ENCODE peak calls at places on chromosomes 1 and 21, in seven cellular contexts. J is Panc1, K is upper lobe of left lung, A is GM23338, E is GM12892, C is HL-60, Z is sigmoid colon. S is an unnamed sample.

GRCh38 chr1:31625561-31626272 is 8.2 kb downstream of the HCRTR1 start:
- DNase-seq in E (no peak), Z (no peak), K (no peak), C (no peak), A (no peak), J (no peak), S (no peak)

GRCh38 chr1:240366636-240367035 is 245.3 kb downstream of the GREM2 start:
- DNase-seq in C (no peak), Z (no peak), A (no peak), J (no peak), K (peak; percentile 16), E (no peak), S (no peak)

GRCh38 chr1:193552274-193552673 is 365.9 kb upstream of the B3GALT2 start:
- DNase-seq in J (no peak), C (no peak), A (no peak), E (no peak), K (no peak), Z (no peak), S (no peak)

GRCh38 chr1:231091853-231092301 is 51.8 kb upstream of the FAM89A start:
- DNase-seq in C (peak; percentile 29), E (no peak), A (peak; percentile 84), K (no peak), Z (no peak), J (peak; percentile 30), S (no peak)

GRCh38 chr1:215425135-215425534 is 142.0 kb upstream of the KCTD3 start:
- DNase-seq in E (no peak), C (no peak), J (no peak), Z (no peak), K (no peak), A (no peak), S (no peak)

GRCh38 chr1:67939942-67940341 is 106.7 kb upstream of the GNG12 start:
- DNase-seq in K (no peak), Z (no peak), A (no peak), J (no peak), C (no peak), E (no peak), S (peak; percentile 45)

GRCh38 chr1:2112280-2112701 is 62.1 kb downstream of the PRKCZ start:
- DNase-seq in C (peak; percentile 27), J (no peak), A (no peak), E (no peak), K (peak; percentile 81), Z (no peak), S (no peak)

GRCh38 chr1:203573730-203574129 is 52.9 kb upstream of the ATP2B4 start:
- DNase-seq in J (no peak), C (no peak), K (no peak), A (no peak), E (no peak), Z (no peak), S (no peak)

GRCh38 chr1:24987875-24988559 is 57.9 kb upstream of the RUNX3 start:
- DNase-seq in Z (no peak), K (no peak), J (no peak), E (no peak), A (no peak), C (no peak), S (no peak)

GRCh38 chr1:111603979-111604378 is 15.6 kb upstream of the RAP1A start:
- DNase-seq in Z (peak; percentile 76), C (peak; percentile 19), A (no peak), E (no peak), J (no peak), K (no peak), S (peak; percentile 90)

GRCh38 chr1:204480515-204480914 is 14.1 kb downstream of the PIK3C2B start:
- DNase-seq in E (peak; percentile 56), J (no peak), C (no peak), Z (no peak), K (peak; percentile 66), A (no peak), S (no peak)

GRCh38 chr1:13469343-13469742 is 44.5 kb downstream of the LRRC38 start:
- DNase-seq in K (no peak), Z (no peak), A (peak; percentile 48), J (no peak), C (no peak), E (peak; percentile 25), S (no peak)

GRCh38 chr21:16420086-16420724 is 690.4 kb downstream of the USP25 start:
- DNase-seq in K (no peak), J (no peak), E (no peak), Z (peak; percentile 71), C (no peak), A (no peak), S (no peak)

GRCh38 chr21:44871576-44872265 is 1.8 kb downstream of the PTTG1IP start:
- DNase-seq in J (no peak), E (no peak), A (no peak), C (peak; percentile 25), Z (peak; percentile 77), K (no peak), S (no peak)

GRCh38 chr1:236507022-236507700 is 16.6 kb upstream of the LGALS8 start:
- DNase-seq in C (no peak), K (no peak), Z (no peak), E (no peak), J (no peak), A (no peak), S (no peak)

GRCh38 chr1:86753700-86754099 is 49.3 kb downstream of the SH3GLB1 start:
- DNase-seq in J (no peak), K (no peak), C (no peak), E (no peak), Z (no peak), A (peak; percentile 51), S (no peak)

GRCh38 chr1:234231061-234231892 is 142.0 kb upstream of the COA6 start:
- DNase-seq in C (peak; percentile 12), A (peak; percentile 76), K (peak; percentile 70), J (no peak), Z (no peak), E (no peak), S (no peak)

GRCh38 chr1:245500546-245500945 is 345.8 kb downstream of the KIF26B start:
- DNase-seq in J (no peak), K (no peak), C (no peak), E (no peak), A (peak; percentile 54), Z (no peak), S (no peak)

GRCh38 chr1:6466023-6466422 is at the start of gene TNFRSF25:
- DNase-seq in K (peak; percentile 82), A (peak; percentile 82), C (no peak), E (no peak), J (no peak), Z (no peak), S (no peak)

GRCh38 chr1:67019121-67019520 is 34.8 kb downstream of the SLC35D1 start:
- DNase-seq in J (no peak), A (peak; percentile 62), Z (no peak), E (no peak), K (no peak), C (no peak), S (no peak)

DNA sequence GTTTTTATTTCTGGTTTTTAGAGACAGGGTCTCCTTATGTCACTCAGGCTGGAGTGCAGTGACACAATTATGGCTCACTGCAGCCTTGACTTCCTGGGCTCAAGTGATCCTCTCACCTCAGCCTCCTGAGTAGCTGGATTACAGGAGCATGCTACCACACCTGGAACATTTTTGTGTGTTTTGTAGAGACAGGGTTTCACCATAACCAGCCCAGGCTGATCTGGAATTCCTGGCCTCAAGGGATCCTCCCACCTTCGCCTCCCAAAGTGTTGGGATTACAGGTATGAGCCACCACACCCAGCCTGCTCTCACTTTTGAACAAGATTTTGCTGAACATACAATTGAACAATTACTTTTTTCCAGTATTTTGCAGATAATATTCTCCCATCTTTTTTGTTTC is 24.0 kb upstream of the HYI start:
- DNase-seq in C (no peak), J (no peak), A (no peak), Z (no peak), E (no peak), K (no peak), S (no peak)
- TF ChIP-seq POLR2AphosphoS5 in C (no peak), J (no peak), A (no peak), Z (no peak), E (no peak), K (no peak), S (no peak)

DNA sequence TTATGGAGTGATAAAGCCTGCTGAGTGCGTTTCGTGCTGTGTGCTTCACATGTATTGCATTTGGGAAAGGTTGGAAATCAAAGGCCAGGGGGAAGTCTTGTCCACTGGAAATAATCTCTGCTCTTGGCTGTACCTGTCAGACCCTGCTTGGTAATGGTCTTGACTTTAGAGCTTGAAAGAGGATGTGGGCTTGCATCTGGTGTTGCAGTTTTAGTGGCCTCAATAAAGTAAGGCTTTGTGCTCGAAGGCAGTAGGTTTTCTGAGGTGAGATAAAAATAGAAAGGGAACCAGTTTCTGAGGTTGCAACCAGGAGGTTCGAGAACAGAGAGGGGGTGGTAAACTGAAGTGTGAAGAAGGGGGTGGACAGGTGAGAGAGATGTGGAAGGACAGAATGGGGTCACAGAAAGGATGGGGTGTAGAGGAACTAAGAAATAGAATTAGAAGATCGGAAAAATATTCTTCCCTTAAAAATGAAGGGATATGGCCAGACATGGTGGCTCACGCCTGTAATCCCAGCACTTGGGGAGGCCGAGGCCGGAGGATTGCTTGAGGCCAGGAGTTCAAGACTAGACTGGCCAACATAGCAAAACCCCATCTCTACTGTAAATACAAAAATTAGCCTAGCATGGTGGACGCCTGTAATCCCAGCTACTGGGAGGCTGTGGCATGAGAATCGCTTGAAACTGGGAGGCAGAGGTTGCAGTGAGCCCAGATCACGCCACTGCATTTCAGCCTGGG is 1.5 kb downstream of the S100PBP start:
- DNase-seq in A (no peak), K (no peak), Z (no peak), C (peak; percentile 75), J (no peak), E (peak; percentile 49), S (no peak)
- TF ChIP-seq POLR2AphosphoS5 in A (no peak), K (no peak), Z (no peak), C (no peak), J (no peak), E (peak; percentile 85), S (no peak)

GRCh38 chr1:178686407-178686806 is 38.6 kb upstream of the RALGPS2 start:
- DNase-seq in J (no peak), A (no peak), K (no peak), C (no peak), Z (no peak), E (no peak), S (no peak)
- TF ChIP-seq POLR2AphosphoS5 in J (no peak), A (no peak), K (no peak), C (no peak), Z (no peak), E (no peak), S (no peak)

GRCh38 chr1:167483790-167484189 is 34.5 kb downstream of the CD247 start:
- DNase-seq in Z (peak; percentile 26), J (no peak), C (no peak), K (no peak), A (no peak), E (no peak), S (no peak)

GRCh38 chr1:167487614-167488013 is 30.7 kb downstream of the CD247 start:
- DNase-seq in A (no peak), J (no peak), E (no peak), C (no peak), Z (no peak), K (no peak), S (no peak)

GRCh38 chr1:167484726-167485125 is 33.6 kb downstream of the CD247 start:
- DNase-seq in Z (no peak), A (no peak), E (no peak), J (no peak), K (no peak), C (no peak), S (no peak)

GRCh38 chr1:167488786-167489185 is 29.5 kb downstream of the CD247 start:
- DNase-seq in K (no peak), Z (no peak), E (no peak), J (no peak), C (no peak), A (peak; percentile 38), S (no peak)

GRCh38 chr1:167486090-167486824 is 32.1 kb downstream of the CD247 start:
- DNase-seq in J (no peak), Z (no peak), K (peak; percentile 78), E (no peak), C (no peak), A (no peak), S (no peak)
- TF ChIP-seq POLR2AphosphoS5 in J (no peak), Z (no peak), K (no peak), E (no peak), C (no peak), A (no peak), S (no peak)

S was measured in esophagus muscularis mucosa.